ENCODE peak calls at places on chromosomes 16 and 17, in five cellular contexts. F is tibial artery, H is DND-41, S is lung, J is fibroblast of lung. Q is an unnamed sample.

GRCh38 chr17:37650419-37651003 is 7.3 kb upstream of the DDX52 start:
- DNase-seq in H (no peak), J (peak), F (no peak), S (no peak), Q (no peak)

GRCh38 chr17:17809527-17810373 is 27.0 kb downstream of the SREBF1 start:
- DNase-seq in F (peak), J (peak), H (no peak), S (no peak), Q (no peak)

GRCh38 chr17:66836063-66837005 is 1.4 kb downstream of the CACNG5 start:
- DNase-seq in S (no peak), F (peak), J (no peak), H (no peak), Q (no peak)

GRCh38 chr16:5398203-5398602 is 300.6 kb upstream of the EEF2KMT start:
- DNase-seq in H (no peak), J (no peak), S (no peak), F (no peak), Q (no peak)

GRCh38 chr17:66964930-66965800 is 658 bp downstream of the CACNG4 start:
- DNase-seq in J (no peak), F (no peak), H (no peak), S (no peak), Q (no peak)

GRCh38 chr16:74449470-74449869 is 28.2 kb upstream of the CLEC18B start:
- DNase-seq in J (peak), H (no peak), S (no peak), F (no peak), Q (no peak)

GRCh38 chr16:50245417-50246298 is 20.7 kb upstream of the ADCY7 start:
- DNase-seq in J (peak), F (peak), H (peak), S (peak), Q (peak)

GRCh38 chr16:66335704-66336329 is 30.7 kb upstream of the CDH5 start:
- DNase-seq in J (peak), S (no peak), H (peak), F (no peak), Q (no peak)

GRCh38 chr16:5504028-5504758 is 406.6 kb upstream of the EEF2KMT start:
- DNase-seq in J (peak), F (no peak), S (no peak), H (no peak), Q (no peak)

GRCh38 chr17:65278050-65278819 is 141.1 kb downstream of the RGS9 start:
- DNase-seq in H (no peak), F (no peak), S (peak), J (peak), Q (no peak)

GRCh38 chr17:40373324-40373723 is 8.8 kb upstream of the GJD3 start:
- DNase-seq in J (peak), H (no peak), F (no peak), S (no peak), Q (no peak)

GRCh38 chr17:73957564-73957963 is 245.9 kb upstream of the RPL38 start:
- DNase-seq in H (no peak), J (no peak), F (no peak), S (no peak), Q (no peak)

DNA sequence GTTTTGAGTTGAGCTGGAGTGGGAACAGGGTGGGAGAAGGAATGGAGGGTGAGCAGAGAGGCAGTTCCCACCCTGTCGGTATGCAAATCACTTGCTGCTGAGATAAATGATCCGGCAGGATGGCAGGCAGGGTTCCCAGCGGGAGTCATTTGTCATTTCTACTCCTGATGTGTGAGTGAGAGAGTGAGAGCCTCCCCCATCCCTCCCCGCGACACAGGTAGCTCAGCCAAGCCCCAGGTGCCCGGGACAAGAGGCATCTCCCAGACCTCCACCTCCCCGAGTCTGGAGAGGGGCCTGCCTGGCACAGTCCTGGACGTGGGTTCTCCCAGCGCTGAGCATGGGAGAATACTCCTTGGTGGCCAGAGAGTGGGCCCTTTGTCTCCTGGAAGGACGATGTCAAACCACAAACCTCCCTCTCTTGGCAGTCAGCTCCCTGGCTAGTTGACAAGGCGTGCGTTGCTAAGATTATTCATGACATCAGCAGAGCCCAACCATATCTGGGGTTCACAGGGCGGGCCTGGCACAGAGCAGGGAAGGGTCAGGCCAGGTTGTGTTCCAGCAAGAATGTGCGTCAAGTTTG is 33.7 kb upstream of the TNRC6C start:
- DNase-seq in F (peak), H (no peak), S (no peak), J (peak), Q (no peak)
- H3K27ac ChIP-seq in F (no peak), H (no peak), S (no peak), J (no peak), Q (no peak)

GRCh38 chr17:42519546-42520444 is 16.2 kb upstream of the NAGLU start:
- DNase-seq in F (peak), J (peak), H (no peak), S (peak), Q (no peak)

GRCh38 chr17:42520540-42520951 is 15.5 kb upstream of the NAGLU start:
- DNase-seq in J (no peak), H (peak), F (no peak), S (no peak), Q (no peak)

GRCh38 chr17:42522263-42522790 is 13.7 kb upstream of the NAGLU start:
- DNase-seq in S (no peak), J (no peak), F (no peak), H (no peak), Q (no peak)

GRCh38 chr17:42521666-42522262 is 14.3 kb upstream of the NAGLU start:
- DNase-seq in S (no peak), F (peak), H (no peak), J (no peak), Q (no peak)

DNA sequence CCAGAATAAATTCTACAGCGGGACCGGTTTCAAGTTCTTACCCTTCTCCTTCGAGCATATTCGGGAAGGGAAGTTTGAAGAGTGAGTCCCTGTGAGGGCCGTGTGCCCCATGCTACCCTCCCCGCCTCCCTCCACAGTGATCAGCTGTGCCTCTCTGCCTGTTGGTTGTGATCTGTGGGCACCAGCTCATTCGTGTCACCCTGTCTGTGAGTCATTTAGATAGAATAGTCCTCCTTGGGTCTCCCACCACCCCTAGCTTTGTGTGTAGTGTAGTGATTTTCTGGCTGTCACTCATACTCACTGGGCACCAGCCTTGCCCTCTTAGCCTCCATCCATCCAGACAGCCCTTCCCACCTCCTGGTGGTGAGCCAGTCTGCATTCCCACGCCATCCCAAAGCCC is 15.0 kb upstream of the NAGLU start:
- DNase-seq in S (no peak), F (no peak), J (peak), H (no peak), Q (no peak)
- TF ChIP-seq CTCF in S (no peak), F (no peak), J (no peak), H (no peak), Q (no peak)

DNA sequence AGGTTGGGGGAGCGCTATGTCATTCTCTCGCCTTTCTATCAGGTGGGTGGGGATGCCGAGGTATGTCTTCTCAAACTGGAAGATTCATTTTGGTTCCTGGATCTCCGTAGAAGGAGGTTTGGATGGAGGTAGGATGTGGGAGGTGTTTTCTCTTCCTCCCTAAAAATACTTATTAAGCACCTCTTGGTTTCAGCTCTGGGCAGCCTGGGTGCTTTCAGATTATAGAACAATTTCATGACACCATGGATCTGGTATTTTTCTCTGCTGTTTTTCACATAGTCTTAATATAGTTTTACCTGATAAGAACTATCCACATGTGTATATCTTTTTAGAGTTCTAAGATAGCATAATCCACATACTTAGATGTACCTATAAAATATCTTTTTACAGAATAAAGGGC is 92.9 kb downstream of the YPEL2 start:
- DNase-seq in J (no peak), S (no peak), F (no peak), H (no peak), Q (no peak)
- H3K27ac ChIP-seq in J (no peak), S (peak), F (peak), H (no peak), Q (no peak)

GRCh38 chr17:15516150-15516549 is 47.1 kb downstream of the TVP23C start:
- DNase-seq in H (no peak), J (peak), S (no peak), F (no peak), Q (no peak)
- TF ChIP-seq CTCF in H (no peak), J (no peak), S (no peak), F (no peak), Q (no peak)

GRCh38 chr16:14109077-14109775 is 38.1 kb downstream of the MRTFB start:
- DNase-seq in H (no peak), J (no peak), F (no peak), S (no peak), Q (no peak)
- H3K27ac ChIP-seq in H (no peak), J (no peak), F (no peak), S (no peak), Q (no peak)

GRCh38 chr16:70752381-70752780 is 48.6 kb downstream of the VAC14 start:
- DNase-seq in J (no peak), H (no peak), S (no peak), F (no peak), Q (no peak)
- TF ChIP-seq CTCF in J (no peak), H (no peak), S (no peak), F (no peak), Q (no peak)

GRCh38 chr17:31405941-31406371 is 14.5 kb downstream of the RAB11FIP4 start:
- DNase-seq in S (no peak), F (no peak), J (no peak), H (no peak), Q (no peak)

GRCh38 chr17:31400481-31400950 is 9.0 kb downstream of the RAB11FIP4 start:
- DNase-seq in J (no peak), F (peak), S (no peak), H (no peak), Q (no peak)

GRCh38 chr17:31401456-31402254 is 10.2 kb downstream of the RAB11FIP4 start:
- DNase-seq in J (no peak), H (no peak), F (peak), S (no peak), Q (no peak)

GRCh38 chr17:31408586-31408985 is 17.1 kb downstream of the RAB11FIP4 start:
- DNase-seq in J (no peak), H (no peak), S (no peak), F (no peak), Q (no peak)

DNA sequence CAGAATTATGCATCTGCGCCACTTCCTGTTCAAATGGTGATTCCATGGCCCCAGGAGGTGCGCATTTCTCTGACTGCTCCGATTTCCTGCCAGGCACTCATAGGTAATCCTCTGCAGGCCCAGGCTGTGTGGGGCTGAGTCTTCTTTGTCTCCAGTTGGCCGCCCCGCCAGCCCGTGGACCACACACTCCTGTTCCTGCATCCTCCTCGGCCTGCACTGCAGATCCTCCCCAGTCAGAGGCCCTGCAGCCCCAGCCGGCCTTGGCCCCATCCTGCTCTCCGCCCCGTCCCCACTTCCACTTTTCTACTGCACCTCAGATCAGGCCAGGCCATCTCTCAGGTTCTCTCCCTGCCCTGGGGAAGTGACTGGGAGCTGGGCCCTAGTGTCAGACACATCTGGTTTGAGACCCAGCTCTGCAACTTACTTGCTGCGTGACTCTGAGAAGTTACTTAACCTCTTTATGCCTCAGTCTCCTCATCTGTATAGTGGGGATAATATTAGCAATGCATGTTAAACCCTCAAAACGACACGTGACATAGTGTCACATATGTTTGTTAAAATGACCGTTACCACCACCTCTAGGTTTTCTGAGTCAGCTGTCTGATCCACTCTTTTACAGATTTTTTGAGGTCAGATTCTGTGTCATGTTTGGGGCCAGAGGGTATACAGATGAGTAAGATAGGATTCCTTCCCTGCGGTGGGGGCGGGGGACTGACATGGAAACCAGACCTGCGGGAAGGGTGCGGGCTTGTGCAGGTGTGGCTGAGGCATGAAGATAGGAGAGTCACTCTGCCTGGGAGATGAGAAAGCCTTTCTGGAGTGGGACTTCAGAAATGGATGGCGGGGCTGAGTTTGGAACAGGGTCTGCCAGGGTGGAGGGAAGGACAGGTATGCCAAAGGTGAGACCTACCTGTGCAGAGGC is 12.8 kb downstream of the RAB11FIP4 start:
- DNase-seq in S (no peak), J (no peak), H (no peak), F (peak), Q (no peak)
- H3K27ac ChIP-seq in S (no peak), J (no peak), H (no peak), F (no peak), Q (no peak)